ENCODE peak calls at places on chromosomes 2 and 18, in six cellular contexts. H is HFFc6; B is lower lobe of right lung; K is astrocyte of the spinal cord; C is H9; O is CD4-positive, alpha-beta T cell. Y is an unnamed sample.

GRCh38 chr2:3078684-3079083 is 298.9 kb downstream of the EIPR1 start:
- DNase-seq in B (no peak), K (no peak), C (no peak), H (peak), O (no peak), Y (no peak)

GRCh38 chr18:51059969-51060368 is 30.0 kb downstream of the SMAD4 start:
- DNase-seq in B (no peak), O (no peak), K (no peak), H (no peak), C (no peak), Y (no peak)

GRCh38 chr2:17827306-17827705 is 11.0 kb downstream of the MSGN1 start:
- DNase-seq in K (no peak), B (no peak), H (no peak), O (no peak), C (peak), Y (no peak)

GRCh38 chr2:53233759-53234547 is 533.7 kb upstream of the CHAC2 start:
- DNase-seq in K (no peak), O (no peak), H (no peak), C (no peak), B (no peak), Y (no peak)

GRCh38 chr2:95719473-95720060 is 127.8 kb downstream of the TRIM43 start:
- DNase-seq in O (no peak), H (no peak), C (no peak), K (no peak), B (peak), Y (no peak)

GRCh38 chr2:15967415-15968279 is 27.3 kb downstream of the MYCN start:
- DNase-seq in C (no peak), O (no peak), K (no peak), H (no peak), B (no peak), Y (no peak)

GRCh38 chr2:38010995-38011394 is 65.0 kb downstream of the CYP1B1 start:
- DNase-seq in B (no peak), H (no peak), O (no peak), C (no peak), K (no peak), Y (no peak)

GRCh38 chr2:127326289-127326945 is 32.5 kb upstream of the ERCC3 start:
- DNase-seq in O (no peak), B (no peak), C (no peak), K (no peak), H (no peak), Y (no peak)

GRCh38 chr2:38462121-38462634 is 85.1 kb upstream of the ATL2 start:
- DNase-seq in K (peak), B (no peak), H (peak), C (no peak), O (no peak), Y (peak)

DNA sequence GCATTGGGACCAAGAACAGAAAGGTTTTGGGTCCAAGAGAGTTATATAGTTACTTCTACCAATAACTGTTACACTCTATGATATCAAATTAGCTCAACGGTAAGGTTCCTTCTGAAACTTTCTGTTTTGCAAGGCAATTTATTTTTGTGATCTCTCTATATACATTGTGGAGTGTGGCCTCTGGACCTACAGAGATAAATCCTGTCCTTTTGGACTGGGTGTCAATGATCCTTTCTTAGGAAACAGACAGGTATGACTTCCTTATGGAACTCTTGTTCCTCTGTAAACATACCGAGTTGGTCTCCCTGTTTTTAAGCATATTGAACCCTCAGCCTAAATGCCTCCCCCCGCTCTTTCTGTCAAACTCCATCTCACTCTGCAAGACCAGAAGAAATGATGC is 1117.8 kb downstream of the BCL11A start:
- DNase-seq in K (no peak), B (no peak), O (no peak), H (no peak), C (no peak), Y (no peak)
- TF ChIP-seq CTCF in K (no peak), B (no peak), O (no peak), H (no peak), C (no peak), Y (no peak)

GRCh38 chr2:207073791-207074678 is 91.7 kb downstream of the KLF7 start:
- DNase-seq in H (no peak), C (no peak), B (no peak), O (no peak), K (no peak), Y (no peak)
- TF ChIP-seq CTCF in H (no peak), C (peak), B (no peak), O (no peak), K (no peak), Y (no peak)

DNA sequence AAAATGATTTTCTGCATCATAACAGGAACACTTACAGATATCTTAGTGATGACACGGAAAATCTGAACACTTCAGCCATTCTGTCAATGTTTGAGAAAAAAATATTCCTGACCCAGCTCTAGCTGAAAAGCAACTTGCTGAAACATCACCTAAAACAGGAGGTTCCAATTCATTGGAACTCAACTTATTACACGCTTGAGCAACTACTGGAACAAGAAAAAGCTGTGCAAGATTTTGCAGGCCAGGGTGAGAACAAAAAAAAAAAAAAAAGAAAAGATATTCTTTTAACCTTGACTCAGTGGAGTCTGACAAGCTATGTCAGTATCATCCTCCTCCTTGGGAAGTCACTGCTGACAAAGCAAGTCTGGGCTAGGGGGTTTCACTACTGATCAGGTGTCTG is 351.1 kb downstream of the SS18 start:
- DNase-seq in B (no peak), K (no peak), O (no peak), C (no peak), H (no peak), Y (no peak)
- TF ChIP-seq CTCF in B (no peak), K (no peak), O (no peak), C (no peak), H (no peak), Y (no peak)

GRCh38 chr2:218865999-218866398 is 6.4 kb downstream of the WNT6 start:
- DNase-seq in B (no peak), K (no peak), O (no peak), C (no peak), H (no peak), Y (no peak)
- TF ChIP-seq CTCF in B (no peak), K (no peak), O (no peak), C (peak), H (no peak), Y (no peak)

DNA sequence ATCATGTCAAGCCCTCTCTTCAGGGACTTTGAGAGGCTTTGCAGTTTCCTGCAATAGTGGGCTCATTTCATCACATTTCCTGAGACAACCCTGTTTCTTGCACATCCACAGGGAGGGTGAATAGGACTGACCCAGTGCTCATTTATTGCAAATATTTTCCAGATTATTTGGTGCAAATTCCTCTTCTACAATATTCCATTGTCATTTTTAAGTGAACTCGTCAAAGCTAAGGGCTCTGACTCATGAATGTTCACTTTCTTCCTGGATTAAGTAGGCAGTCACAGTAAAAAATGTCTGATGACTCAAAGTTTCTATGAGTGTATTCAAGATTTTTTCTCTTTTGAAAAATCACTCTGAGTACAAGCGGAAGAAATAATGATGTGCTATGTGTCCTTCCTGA is 225.5 kb upstream of the GALNT5 start:
- DNase-seq in H (peak), O (no peak), K (peak), B (no peak), C (no peak), Y (peak)
- TF ChIP-seq CTCF in H (no peak), O (no peak), K (no peak), B (no peak), C (no peak), Y (no peak)

GRCh38 chr18:48743046-48743445 is 204.2 kb downstream of the CTIF start:
- DNase-seq in O (no peak), K (peak), C (no peak), H (peak), B (peak), Y (peak)
- TF ChIP-seq CTCF in O (no peak), K (no peak), C (no peak), H (no peak), B (no peak), Y (no peak)

GRCh38 chr2:217880490-217880889 is 122.3 kb downstream of the TNS1 start:
- DNase-seq in B (no peak), O (no peak), C (no peak), K (no peak), H (no peak), Y (no peak)
- TF ChIP-seq CTCF in B (no peak), O (no peak), C (no peak), K (peak), H (peak), Y (no peak)

DNA sequence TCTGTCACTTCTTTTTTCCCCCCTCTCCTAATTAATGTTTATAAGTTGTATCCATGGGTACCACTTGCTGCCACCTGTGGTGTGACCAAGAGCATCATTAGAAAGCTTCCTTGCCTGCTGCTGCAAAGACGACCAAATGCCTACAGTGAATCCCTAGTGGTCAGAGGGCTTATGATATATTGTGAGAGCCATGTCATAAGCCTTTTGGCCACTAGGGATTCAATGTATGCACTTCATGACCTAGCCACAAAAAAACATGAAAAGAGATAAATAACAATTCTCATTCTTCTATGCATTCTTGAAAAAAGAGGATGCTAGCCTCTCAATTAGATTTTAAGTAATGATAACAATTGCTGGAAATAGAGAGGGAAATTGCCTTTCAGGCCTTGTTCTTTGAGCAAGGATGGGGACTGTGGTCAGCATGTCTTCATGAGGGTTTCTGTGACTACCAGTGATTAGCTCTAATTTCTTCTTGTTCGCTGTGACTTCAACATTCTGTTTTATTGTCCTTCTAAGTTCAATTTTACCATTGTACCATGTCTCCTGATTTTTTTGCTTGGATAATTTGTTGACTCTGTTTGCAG is 435.3 kb downstream of the TGIF1 start:
- DNase-seq in O (no peak), K (no peak), B (no peak), H (no peak), C (no peak), Y (no peak)
- TF ChIP-seq CTCF in O (no peak), K (peak), B (no peak), H (peak), C (peak), Y (no peak)

GRCh38 chr2:64317712-64318475 is 136.1 kb upstream of the LGALSL start:
- DNase-seq in B (no peak), K (no peak), H (no peak), C (no peak), O (no peak), Y (no peak)
- TF ChIP-seq CTCF in B (no peak), K (no peak), H (no peak), C (no peak), O (no peak), Y (no peak)

Y was measured in AG09319.